ENCODE peak calls at places on chromosome 22, in eight cellular contexts. Z, J, M, B, H, P, K and T are unnamed samples.

GRCh38 chr22:29269731-29270474 is 1.8 kb downstream of the EWSR1 start:
- DNase-seq in Z (no peak), J (no peak), M (no peak), B (no peak), H (no peak), P (no peak), K (no peak), T (no peak)

GRCh38 chr22:26481694-26482093 is 1.9 kb downstream of the HPS4 start:
- DNase-seq in Z (no peak), J (no peak), M (no peak), B (no peak), H (no peak), P (no peak), K (no peak), T (no peak)

GRCh38 chr22:39148727-39149535 is 3.5 kb downstream of the CBX7 start:
- DNase-seq in Z (peak), J (peak), M (peak), B (peak), H (peak), P (no peak), K (peak), T (no peak)

GRCh38 chr22:24391836-24392217 is 35.6 kb upstream of the ADORA2A start:
- DNase-seq in Z (no peak), J (no peak), M (no peak), B (no peak), H (no peak), P (no peak), K (no peak), T (no peak)

GRCh38 chr22:17902960-17903359 is 121.4 kb downstream of the MICAL3 start:
- DNase-seq in Z (no peak), J (no peak), M (no peak), B (no peak), H (no peak), P (no peak), K (no peak), T (no peak)

GRCh38 chr22:22167791-22168189 is 76.8 kb upstream of the VPREB1 start:
- DNase-seq in Z (no peak), J (no peak), M (no peak), B (no peak), H (no peak), P (no peak), K (no peak), T (no peak)

GRCh38 chr22:18114976-18115652 is 4.5 kb downstream of the TUBA8 start:
- DNase-seq in Z (no peak), J (no peak), M (no peak), B (no peak), H (no peak), P (no peak), K (no peak), T (no peak)

GRCh38 chr22:39519681-39520053 is 695 bp upstream of the ATF4 start:
- DNase-seq in Z (peak), J (peak), M (no peak), B (no peak), H (no peak), P (no peak), K (no peak), T (peak)

GRCh38 chr22:48630444-48630777 is 1197.3 kb downstream of the BRD1 start:
- DNase-seq in Z (no peak), J (no peak), M (no peak), B (no peak), H (no peak), P (no peak), K (no peak), T (no peak)

GRCh38 chr22:24968066-24968561 is 15.6 kb downstream of the KIAA1671 start:
- DNase-seq in Z (peak), J (no peak), M (peak), B (no peak), H (no peak), P (no peak), K (no peak), T (no peak)

GRCh38 chr22:40529817-40530216 is 106.7 kb downstream of the MRTFA start:
- DNase-seq in Z (no peak), J (no peak), M (no peak), B (no peak), H (no peak), P (no peak), K (no peak), T (no peak)

GRCh38 chr22:20037419-20037818 is 16.5 kb downstream of the TANGO2 start:
- DNase-seq in Z (no peak), J (no peak), M (no peak), B (no peak), H (no peak), P (no peak), K (no peak), T (no peak)

GRCh38 chr22:27845603-27846100 is 44.1 kb upstream of the MN1 start:
- DNase-seq in Z (no peak), J (peak), M (peak), B (no peak), H (no peak), P (no peak), K (no peak), T (no peak)

GRCh38 chr22:45812910-45813309 is 141.3 kb downstream of the ATXN10 start:
- DNase-seq in Z (no peak), J (no peak), M (no peak), B (no peak), H (no peak), P (no peak), K (no peak), T (no peak)

GRCh38 chr22:40407021-40407761 is 36.8 kb downstream of the SGSM3 start:
- DNase-seq in Z (no peak), J (no peak), M (no peak), B (no peak), H (no peak), P (no peak), K (no peak), T (no peak)

GRCh38 chr22:43331064-43331435 is 12.1 kb downstream of the SCUBE1 start:
- DNase-seq in Z (no peak), J (no peak), M (no peak), B (no peak), H (no peak), P (no peak), K (no peak), T (no peak)

GRCh38 chr22:18076060-18076497 is 1.7 kb upstream of the PEX26 start:
- DNase-seq in Z (peak), J (peak), M (peak), B (peak), H (peak), P (no peak), K (peak), T (peak)

GRCh38 chr22:24950272-24950902 is 2.1 kb upstream of the KIAA1671 start:
- DNase-seq in Z (no peak), J (no peak), M (peak), B (no peak), H (no peak), P (no peak), K (no peak), T (no peak)

GRCh38 chr22:29393019-29393608 is 4.7 kb upstream of the AP1B1 start:
- DNase-seq in Z (no peak), J (no peak), M (peak), B (no peak), H (no peak), P (peak), K (no peak), T (no peak)

GRCh38 chr22:50624347-50625130 is 3.4 kb downstream of the ARSA start:
- DNase-seq in Z (no peak), J (no peak), M (no peak), B (no peak), H (no peak), P (no peak), K (no peak), T (no peak)

GRCh38 chr22:47169801-47170140 is 407.3 kb downstream of the TBC1D22A start:
- DNase-seq in Z (peak), J (no peak), M (no peak), B (no peak), H (no peak), P (peak), K (peak), T (no peak)

GRCh38 chr22:44887941-44888366 is 121.9 kb downstream of the PHF21B start:
- DNase-seq in Z (no peak), J (no peak), M (peak), B (no peak), H (no peak), P (peak), K (no peak), T (no peak)

GRCh38 chr22:47161631-47162030 is 399.2 kb downstream of the TBC1D22A start:
- DNase-seq in Z (peak), J (no peak), M (peak), B (no peak), H (no peak), P (peak), K (peak), T (no peak)

GRCh38 chr22:26210390-26210789 is 41.1 kb downstream of the SEZ6L start:
- DNase-seq in Z (no peak), J (no peak), M (no peak), B (no peak), H (no peak), P (no peak), K (no peak), T (no peak)

GRCh38 chr22:45608763-45609180 is 62.9 kb upstream of the ATXN10 start:
- DNase-seq in Z (no peak), J (no peak), M (no peak), B (no peak), H (no peak), P (no peak), K (no peak), T (no peak)

GRCh38 chr22:35072939-35073338 is 7.0 kb downstream of the ISX start:
- DNase-seq in Z (no peak), J (no peak), M (no peak), B (no peak), H (no peak), P (no peak), K (no peak), T (no peak)

GRCh38 chr22:44884968-44885805 is 124.6 kb downstream of the PHF21B start:
- DNase-seq in Z (peak), J (no peak), M (peak), B (no peak), H (no peak), P (peak), K (no peak), T (no peak)

GRCh38 chr22:43451651-43452050 is 39.8 kb downstream of the MPPED1 start:
- DNase-seq in Z (no peak), J (no peak), M (no peak), B (no peak), H (no peak), P (no peak), K (no peak), T (no peak)

GRCh38 chr22:36863281-36863680 is 2.5 kb downstream of the NCF4 start:
- DNase-seq in Z (no peak), J (no peak), M (no peak), B (no peak), H (no peak), P (no peak), K (no peak), T (no peak)

GRCh38 chr22:44023404-44024287 is 456 bp upstream of the PARVB start:
- DNase-seq in Z (peak), J (peak), M (peak), B (no peak), H (no peak), P (no peak), K (peak), T (no peak)

GRCh38 chr22:46458525-46458924 is 78.9 kb downstream of the CELSR1 start:
- DNase-seq in Z (no peak), J (no peak), M (no peak), B (no peak), H (no peak), P (no peak), K (no peak), T (no peak)

DNA sequence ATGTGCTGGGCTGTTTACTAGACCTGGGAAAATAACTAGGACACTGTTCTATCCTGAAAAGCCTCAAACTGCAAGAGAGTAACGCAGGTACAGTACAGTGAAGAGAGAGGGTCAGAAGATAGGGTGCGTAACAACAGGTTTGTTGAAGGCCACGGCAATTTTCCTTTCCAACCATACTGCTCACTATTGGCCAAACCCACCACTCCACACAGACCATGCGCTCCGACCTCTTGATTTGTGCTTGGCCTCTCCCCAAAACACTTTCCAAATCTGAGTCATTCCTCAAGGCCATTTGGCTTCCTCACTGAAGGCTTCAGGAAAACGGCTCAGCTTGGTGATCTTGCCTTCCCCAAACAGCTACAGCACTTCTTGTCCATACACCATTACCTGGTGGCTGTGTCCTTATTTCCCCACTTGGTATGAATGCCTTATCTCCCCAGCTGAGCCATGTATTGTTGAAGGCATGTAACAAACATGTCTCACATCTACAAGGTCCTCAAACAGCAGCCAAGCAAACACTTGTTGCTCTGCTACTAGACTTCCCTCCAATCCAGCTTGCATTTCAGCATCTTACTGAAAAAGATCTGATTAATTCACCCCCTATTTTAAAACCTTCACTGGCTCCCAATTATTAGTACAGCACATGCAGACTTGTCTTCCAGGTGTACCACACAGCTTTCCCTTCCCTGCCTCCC is 40.9 kb downstream of the TCF20 start:
- DNase-seq in Z (no peak), J (peak), M (no peak), B (no peak), H (no peak), P (no peak), K (peak), T (peak)
- H3K27ac ChIP-seq in Z (no peak), J (no peak), M (no peak), B (no peak), H (no peak), P (no peak), K (no peak), T (no peak)

GRCh38 chr22:31106001-31106571 is 1.3 kb downstream of the SELENOM start:
- DNase-seq in Z (no peak), J (no peak), M (peak), B (no peak), H (no peak), P (peak), K (no peak), T (no peak)
- H3K4me3 ChIP-seq in Z (peak), J (peak), M (no peak), B (no peak), H (no peak), P (peak), K (peak), T (peak)

DNA sequence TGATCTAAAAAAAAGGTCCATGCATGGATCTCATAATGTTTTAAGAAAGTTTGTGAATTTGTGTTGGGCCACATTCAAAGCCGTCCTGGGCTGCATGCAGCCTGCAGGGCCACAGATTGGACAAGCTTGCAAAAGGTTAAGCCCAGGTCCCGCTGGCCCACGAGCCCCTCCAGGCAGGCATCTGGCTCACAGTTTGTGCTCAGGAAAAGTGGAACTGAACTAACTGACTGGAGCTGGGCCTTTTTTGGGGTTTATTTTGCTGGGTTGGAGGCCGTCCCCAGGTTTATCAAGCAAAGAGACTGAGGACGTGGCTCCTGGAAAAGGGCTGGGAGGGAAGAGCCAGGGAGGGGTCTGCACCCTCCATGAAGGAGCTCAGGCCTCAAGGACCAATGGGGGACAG is 32.1 kb upstream of the BAIAP2L2 start:
- DNase-seq in Z (no peak), J (no peak), M (no peak), B (no peak), H (no peak), P (peak), K (no peak), T (no peak)
- H3K27ac ChIP-seq in Z (no peak), J (no peak), M (no peak), B (no peak), H (no peak), P (no peak), K (no peak), T (no peak)

DNA sequence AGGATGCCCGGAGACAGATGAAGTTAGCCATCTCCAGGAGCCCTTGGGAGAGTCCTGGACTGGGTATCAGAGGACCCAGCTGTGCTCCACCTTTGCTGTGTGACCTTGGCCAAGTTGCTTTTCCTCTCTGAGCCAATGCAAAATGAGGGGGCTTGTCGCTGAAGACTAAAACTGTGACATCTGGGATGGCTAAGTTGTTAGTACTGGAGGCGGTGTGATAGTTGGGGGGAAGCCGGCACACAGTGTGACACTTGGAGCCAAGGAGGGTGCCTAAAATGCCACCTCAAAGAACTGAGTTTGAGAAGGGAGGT is 481 bp downstream of the INPP5J start:
- DNase-seq in Z (peak), J (no peak), M (no peak), B (no peak), H (no peak), P (no peak), K (no peak), T (no peak)
- H3K4me3 ChIP-seq in Z (peak), J (no peak), M (peak), B (no peak), H (no peak), P (peak), K (peak), T (peak)